ENCODE peak calls at places on chromosome 15, in seven cellular contexts. M, Z, F, K, L, I and C are unnamed samples. For H3K4me1, the result is how much of the 10 kb centered on the place peaks cover.

GRCh38 chr15:51425517-51426033 is 84.1 kb downstream of the GLDN start:
- DNase-seq in I (no peak), L (no peak), Z (no peak), M (no peak), K (no peak), F (no peak), C (no peak)

GRCh38 chr15:100650685-100651084 is 48.3 kb downstream of the ASB7 start:
- DNase-seq in K (no peak), L (no peak), I (no peak), M (no peak), Z (no peak), F (no peak), C (no peak)

GRCh38 chr15:89364741-89365450 is 30.3 kb upstream of the POLG start:
- DNase-seq in F (no peak), K (no peak), I (no peak), L (peak), Z (no peak), M (no peak), C (no peak)

GRCh38 chr15:29870495-29871151 is 48.4 kb upstream of the TJP1 start:
- DNase-seq in K (no peak), L (peak), M (no peak), I (peak), Z (no peak), F (peak), C (peak)

GRCh38 chr15:72199721-72200212 is 2.2 kb upstream of the GRAMD2A start:
- DNase-seq in M (peak), F (peak), Z (peak), K (peak), I (peak), L (peak), C (peak)

GRCh38 chr15:31387483-31388118 is 61.0 kb downstream of the KLF13 start:
- DNase-seq in I (peak), F (peak), M (no peak), K (no peak), Z (peak), L (no peak), C (peak)

GRCh38 chr15:77047013-77047412 is 23.9 kb downstream of the TSPAN3 start:
- DNase-seq in L (no peak), F (no peak), K (no peak), M (no peak), Z (no peak), I (no peak), C (no peak)

GRCh38 chr15:75201609-75202250 is at the start of gene C15orf39:
- DNase-seq in L (peak), K (peak), Z (peak), I (peak), F (peak), M (peak), C (peak)

GRCh38 chr15:94324117-94324826 is 92.9 kb downstream of the MCTP2 start:
- DNase-seq in K (no peak), I (no peak), L (peak), Z (no peak), M (peak), F (peak), C (peak)

GRCh38 chr15:63402498-63403253 is 21.0 kb upstream of the CA12 start:
- DNase-seq in Z (no peak), K (no peak), F (peak), M (peak), I (no peak), L (peak), C (no peak)

GRCh38 chr15:81161215-81161673 is 27.2 kb downstream of the CFAP161 start:
- DNase-seq in F (no peak), L (no peak), M (peak), Z (no peak), I (no peak), K (no peak), C (no peak)

GRCh38 chr15:44340410-44340809 is 51.9 kb downstream of the GOLM2 start:
- DNase-seq in I (no peak), M (no peak), L (no peak), K (no peak), Z (no peak), F (peak), C (no peak)

GRCh38 chr15:52085289-52085688 is 27.3 kb downstream of the BCL2L10 start:
- DNase-seq in F (no peak), K (no peak), I (no peak), L (no peak), M (no peak), Z (no peak), C (no peak)

GRCh38 chr15:51623386-51623938 is 891 bp upstream of the DMXL2 start:
- DNase-seq in L (no peak), I (no peak), Z (no peak), F (peak), K (no peak), M (no peak), C (no peak)

GRCh38 chr15:99310745-99311144 is 59.5 kb downstream of the LRRC28 start:
- DNase-seq in L (no peak), I (no peak), M (no peak), F (no peak), Z (no peak), K (no peak), C (no peak)

GRCh38 chr15:85312925-85313324 is 67.5 kb upstream of the AKAP13 start:
- DNase-seq in I (no peak), L (no peak), K (no peak), Z (no peak), F (peak), M (no peak), C (no peak)

GRCh38 chr15:57149196-57149595 is 227.1 kb upstream of the CGNL1 start:
- DNase-seq in K (no peak), M (no peak), I (no peak), L (no peak), Z (no peak), F (peak), C (no peak)

GRCh38 chr15:51776952-51777574 is 25.7 kb downstream of the TMOD2 start:
- DNase-seq in Z (no peak), F (peak), I (no peak), L (peak), M (peak), K (no peak), C (no peak)

GRCh38 chr15:57026016-57026602 is 107.7 kb downstream of the TCF12 start:
- DNase-seq in K (no peak), M (no peak), F (no peak), Z (no peak), I (no peak), L (no peak), C (no peak)

GRCh38 chr15:92393287-92393993 is at the start of gene ST8SIA2:
- DNase-seq in I (peak), L (peak), K (no peak), M (peak), F (peak), Z (no peak), C (peak)

GRCh38 chr15:32872606-32873291 is 154.9 kb downstream of the GREM1 start:
- DNase-seq in Z (no peak), I (peak), F (peak), M (no peak), L (no peak), K (no peak), C (no peak)

GRCh38 chr15:37135225-37135624 is 34.9 kb upstream of the MEIS2 start:
- DNase-seq in F (no peak), I (no peak), Z (no peak), K (no peak), M (peak), L (peak), C (no peak)

DNA sequence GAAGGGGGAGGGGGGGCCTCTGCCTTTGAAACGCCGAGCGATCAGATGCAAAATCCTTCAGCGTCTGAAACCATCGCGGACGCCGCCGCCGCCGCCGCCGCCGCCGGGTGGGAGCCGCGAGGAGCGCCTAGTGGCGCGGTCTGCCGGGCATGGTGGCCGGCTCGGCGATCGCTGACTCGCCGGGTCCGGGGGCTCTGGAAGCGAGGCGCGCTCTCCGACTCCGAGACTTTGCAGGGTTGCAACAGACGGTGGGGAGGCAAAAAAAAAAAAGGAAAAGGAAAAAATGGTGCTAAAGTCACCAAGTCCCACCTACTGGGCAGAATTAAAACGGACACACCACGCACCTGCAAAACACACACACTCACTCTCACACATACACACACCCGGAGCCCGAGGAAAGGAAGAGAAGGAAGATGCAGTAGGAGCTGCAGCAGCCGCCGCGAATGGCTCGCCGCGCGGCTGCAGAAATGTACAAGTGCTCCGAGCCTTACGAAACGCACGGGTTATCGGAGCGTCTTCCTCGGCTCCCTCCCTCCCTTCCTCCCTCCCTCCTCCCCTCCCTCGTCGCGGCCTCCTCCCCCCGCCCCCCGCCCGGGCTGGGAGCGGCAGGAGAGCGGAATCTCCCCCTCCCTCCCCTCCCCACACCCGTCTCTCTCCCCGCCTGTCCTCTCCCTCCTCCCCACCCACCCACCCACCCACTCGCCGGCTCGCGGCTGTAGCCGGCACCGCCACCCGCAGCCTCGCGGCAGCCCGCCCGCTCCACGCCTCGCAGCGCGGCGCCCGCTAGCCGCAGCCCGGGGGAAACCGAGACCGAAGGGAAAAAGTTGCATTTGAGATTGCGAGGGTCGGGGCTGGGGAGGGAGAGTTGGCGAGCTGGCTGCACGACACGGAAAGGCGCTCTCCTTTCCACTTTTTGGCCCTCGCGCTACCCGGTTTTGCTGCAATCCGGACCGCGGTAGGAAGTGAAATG is at the start of gene NTRK3:
- DNase-seq in Z (no peak), I (no peak), L (peak), K (no peak), F (peak), M (peak), C (no peak)
- TF ChIP-seq CTCF in Z (no peak), I (no peak), L (no peak), K (no peak), F (no peak), M (peak), C (no peak)

GRCh38 chr15:70796516-70797310 is 33.4 kb upstream of the UACA start:
- DNase-seq in M (no peak), F (no peak), I (no peak), K (no peak), L (no peak), Z (no peak), C (no peak)

GRCh38 chr15:70802629-70803028 is 39.3 kb upstream of the UACA start:
- DNase-seq in Z (no peak), M (no peak), F (peak), K (no peak), I (no peak), L (no peak), C (no peak)

GRCh38 chr15:70801111-70801510 is 37.8 kb upstream of the UACA start:
- DNase-seq in I (no peak), L (no peak), K (no peak), Z (no peak), F (peak), M (no peak), C (no peak)

GRCh38 chr15:70797464-70797863 is 34.1 kb upstream of the UACA start:
- DNase-seq in L (no peak), Z (no peak), M (no peak), I (no peak), K (no peak), F (no peak), C (no peak)

GRCh38 chr15:70799667-70800450 is 36.5 kb upstream of the UACA start:
- DNase-seq in I (no peak), F (peak), M (no peak), K (no peak), Z (no peak), L (no peak), C (no peak)
- H3K4me1 ChIP-seq in I (under half), F (under half), M (under half), K (under half), Z (under half), L (under half), C (under half)

GRCh38 chr15:40474581-40474980 is 3.8 kb downstream of the CHST14 start:
- DNase-seq in M (no peak), K (no peak), Z (no peak), I (no peak), F (no peak), L (no peak), C (no peak)
- TF ChIP-seq CTCF in M (no peak), K (no peak), Z (no peak), I (no peak), F (no peak), L (no peak), C (no peak)

GRCh38 chr15:66359740-66360139 is 3.3 kb upstream of the TIPIN start:
- DNase-seq in I (no peak), F (no peak), L (no peak), Z (no peak), K (no peak), M (no peak), C (no peak)
- H3K4me1 ChIP-seq in I (under half), F (under half), L (under half), Z (under half), K (under half), M (under half), C (under half)

DNA sequence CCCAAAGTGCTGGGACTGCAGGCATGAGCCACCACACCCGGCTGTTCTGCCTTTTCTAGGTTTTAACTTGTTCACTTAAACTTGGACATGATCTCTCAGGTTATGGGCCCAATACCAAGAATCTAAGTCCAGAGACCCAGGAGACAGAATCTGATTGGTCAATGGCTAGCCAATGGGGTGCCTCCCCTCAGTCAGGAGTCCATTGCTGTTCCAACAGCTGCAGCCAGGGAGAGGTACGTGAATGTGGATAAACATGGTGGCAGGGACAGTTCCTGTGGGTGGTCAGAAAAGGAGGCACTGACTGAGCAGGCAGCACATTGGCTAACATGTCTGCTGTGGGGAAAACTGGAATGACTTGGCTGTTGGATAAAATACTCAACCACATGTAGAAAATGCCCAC is 140.3 kb downstream of the RPLP1 start:
- DNase-seq in M (no peak), Z (no peak), F (no peak), L (no peak), I (no peak), K (no peak), C (no peak)
- TF ChIP-seq CTCF in M (no peak), Z (no peak), F (peak), L (no peak), I (no peak), K (no peak), C (no peak)

DNA sequence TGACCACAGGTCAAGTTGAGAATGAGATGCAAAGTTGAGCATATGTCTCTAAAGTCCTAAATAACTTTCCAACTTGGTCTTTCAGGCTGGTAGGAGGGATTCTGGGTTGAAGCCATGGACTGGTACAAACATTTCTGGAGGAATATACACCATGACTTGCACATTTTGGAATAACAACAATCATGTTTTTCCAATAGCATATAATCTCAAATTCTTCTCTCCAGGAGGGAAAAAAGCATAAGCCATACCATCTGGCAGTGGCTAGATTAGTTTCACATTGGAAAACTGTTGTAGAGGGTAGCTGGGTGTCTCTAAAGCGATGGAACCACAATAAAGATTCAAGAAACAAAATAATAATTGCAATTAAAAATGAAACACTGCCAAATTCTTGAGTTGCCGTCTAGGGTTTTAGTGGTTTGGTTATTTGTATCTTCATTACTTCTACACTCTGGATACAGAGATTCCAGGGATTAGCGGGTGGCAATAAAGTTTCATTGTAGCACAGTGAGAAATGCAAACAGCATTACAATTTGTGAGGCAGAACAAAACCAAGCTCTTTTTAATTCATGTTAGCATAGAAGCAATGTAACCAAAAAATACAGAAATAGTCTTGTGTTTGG is 278.5 kb upstream of the RASGRP1 start:
- DNase-seq in Z (no peak), K (no peak), F (peak), L (no peak), I (no peak), M (no peak), C (no peak)
- H3K4me1 ChIP-seq in Z (under half), K (under half), F (under half), L (under half), I (under half), M (under half), C (under half)